ENCODE peak calls at places on chromosome 17, in four cellular contexts. E, L, R and J are unnamed samples.

GRCh38 chr17:36994438-36994837 is 45.7 kb downstream of the AATF start:
- DNase-seq in L (peak), R (no peak), E (no peak), J (no peak)

GRCh38 chr17:63222655-63223054 is 223.5 kb downstream of the CYB561 start:
- DNase-seq in R (no peak), E (no peak), L (peak), J (no peak)

GRCh38 chr17:37802061-37802460 is 57.2 kb upstream of the HNF1B start:
- DNase-seq in L (no peak), R (no peak), E (no peak), J (no peak)

GRCh38 chr17:28042721-28043291 is 329 bp downstream of the NLK start:
- DNase-seq in L (no peak), E (no peak), R (no peak), J (no peak)

GRCh38 chr17:48054238-48055185 is 6.4 kb downstream of the NFE2L1 start:
- DNase-seq in R (no peak), L (peak), E (no peak), J (no peak)

GRCh38 chr17:35617505-35617904 is 30.4 kb downstream of the AP2B1 start:
- DNase-seq in L (no peak), E (no peak), R (no peak), J (no peak)

GRCh38 chr17:21303441-21304065 is 19.0 kb downstream of the MAP2K3 start:
- DNase-seq in L (no peak), E (no peak), R (no peak), J (peak)

GRCh38 chr17:28363186-28363585 is 1.8 kb downstream of the SEBOX start:
- DNase-seq in L (no peak), E (no peak), R (no peak), J (no peak)

GRCh38 chr17:50452627-50453300 is 15.9 kb downstream of the CHAD start:
- DNase-seq in R (no peak), L (no peak), E (no peak), J (no peak)

GRCh38 chr17:14622622-14623101 is 321.8 kb downstream of the HS3ST3B1 start:
- DNase-seq in R (no peak), L (no peak), E (no peak), J (no peak)

GRCh38 chr17:36092228-36092627 is 2.3 kb upstream of the CCL3 start:
- DNase-seq in L (no peak), E (no peak), R (no peak), J (peak)

GRCh38 chr17:28326114-28326513 is 7.1 kb downstream of the TMEM97 start:
- DNase-seq in E (no peak), R (no peak), L (no peak), J (no peak)

GRCh38 chr17:75695830-75696271 is 25.4 kb upstream of the ITGB4 start:
- DNase-seq in R (no peak), L (no peak), E (no peak), J (no peak)

GRCh38 chr17:385195-385835 is 32.7 kb upstream of the RPH3AL start:
- DNase-seq in E (no peak), L (no peak), R (no peak), J (peak)

GRCh38 chr17:42566873-42567573 is at the start of gene MLX:
- DNase-seq in R (peak), L (peak), E (peak), J (peak)

GRCh38 chr17:67027031-67027628 is 17.2 kb upstream of the CACNG1 start:
- DNase-seq in L (peak), E (no peak), R (no peak), J (no peak)

GRCh38 chr17:30203471-30203981 is 32.0 kb downstream of the SLC6A4 start:
- DNase-seq in R (no peak), E (no peak), L (no peak), J (no peak)

GRCh38 chr17:49035470-49036269 is 38.5 kb downstream of the IGF2BP1 start:
- DNase-seq in R (peak), E (no peak), L (peak), J (peak)

GRCh38 chr17:6927290-6927844 is 68.5 kb upstream of the ALOX12 start:
- DNase-seq in L (peak), E (no peak), R (no peak), J (no peak)

GRCh38 chr17:61554209-61554608 is 36.8 kb downstream of the NACA2 start:
- DNase-seq in L (no peak), R (no peak), E (no peak), J (no peak)

GRCh38 chr17:80146121-80147034 is 550 bp downstream of the EIF4A3 start:
- DNase-seq in E (no peak), R (no peak), L (no peak), J (peak)

GRCh38 chr17:58281511-58282011 is 826 bp upstream of the MPO start:
- DNase-seq in R (peak), E (no peak), L (no peak), J (no peak)

GRCh38 chr17:16374129-16374528 is 6.8 kb upstream of the UBB start:
- DNase-seq in E (no peak), L (peak), R (no peak), J (no peak)

GRCh38 chr17:75517277-75517865 is 1.0 kb downstream of the TSEN54 start:
- DNase-seq in L (no peak), E (peak), R (no peak), J (no peak)

GRCh38 chr17:13943859-13944258 is 125.4 kb upstream of the COX10 start:
- DNase-seq in E (no peak), L (no peak), R (no peak), J (no peak)

GRCh38 chr17:7915611-7916382 is at the start of gene RNF227:
- DNase-seq in L (peak), R (peak), E (peak), J (peak)

GRCh38 chr17:37714897-37715296 is 30.0 kb downstream of the HNF1B start:
- DNase-seq in R (no peak), L (no peak), E (no peak), J (no peak)

GRCh38 chr17:79597040-79597439 is 13.8 kb downstream of the RBFOX3 start:
- DNase-seq in E (no peak), R (no peak), L (no peak), J (no peak)

GRCh38 chr17:4209611-4210010 is 54.2 kb downstream of the ANKFY1 start:
- DNase-seq in L (no peak), E (no peak), R (no peak), J (no peak)